ENCODE peak calls at places on chromosomes 3 and 15, in eight cellular contexts. J is HL-60, M is psoas muscle, V is left ventricle myocardium inferior, C is adrenal gland, I is colonic mucosa, G is right lobe of liver, B is A549. L is an unnamed sample.

GRCh38 chr15:51931638-51932037 is 39.9 kb downstream of the LEO1 start:
- DNase-seq in J (no peak), M (no peak), V (no peak), C (no peak), I (no peak), G (no peak), B (no peak), L (no peak)

GRCh38 chr15:85289677-85290365 is 90.6 kb upstream of the AKAP13 start:
- DNase-seq in J (peak), M (peak), V (peak), C (peak), I (peak), G (peak), B (peak), L (peak)

GRCh38 chr3:36804295-36805055 is 40.1 kb upstream of the DCLK3 start:
- DNase-seq in J (no peak), M (no peak), V (no peak), C (no peak), I (no peak), G (no peak), B (no peak), L (peak)

GRCh38 chr15:74568594-74568993 is 27.6 kb downstream of the ARID3B start:
- DNase-seq in J (no peak), M (no peak), V (no peak), C (no peak), I (no peak), G (no peak), B (no peak), L (no peak)

GRCh38 chr3:111603679-111604643 is 8.8 kb upstream of the ZBED2 start:
- DNase-seq in J (no peak), M (no peak), V (no peak), C (no peak), I (no peak), G (no peak), B (no peak), L (no peak)

GRCh38 chr3:156448300-156448699 is 106.6 kb downstream of the SSR3 start:
- DNase-seq in J (no peak), M (no peak), V (no peak), C (no peak), I (no peak), G (no peak), B (peak), L (no peak)

GRCh38 chr3:127489357-127489756 is 101.2 kb downstream of the TPRA1 start:
- DNase-seq in J (no peak), M (no peak), V (no peak), C (no peak), I (no peak), G (no peak), B (no peak), L (no peak)

GRCh38 chr3:177820683-177821316 is 623.5 kb upstream of the TBL1XR1 start:
- DNase-seq in J (no peak), M (no peak), V (no peak), C (no peak), I (no peak), G (no peak), B (no peak), L (no peak)

GRCh38 chr3:8509961-8510360 is 8.3 kb downstream of the LMCD1 start:
- DNase-seq in J (no peak), M (peak), V (no peak), C (peak), I (no peak), G (no peak), B (peak), L (no peak)

GRCh38 chr3:128624526-128625138 is 26.0 kb downstream of the RPN1 start:
- DNase-seq in J (no peak), M (no peak), V (no peak), C (no peak), I (no peak), G (no peak), B (no peak), L (no peak)

GRCh38 chr15:66815322-66815721 is 113.3 kb downstream of the SMAD6 start:
- DNase-seq in J (no peak), M (no peak), V (no peak), C (no peak), I (no peak), G (no peak), B (no peak), L (no peak)

GRCh38 chr15:23877502-23878412 is 190.7 kb upstream of the NDN start:
- DNase-seq in J (peak), M (peak), V (peak), C (peak), I (peak), G (peak), B (peak), L (peak)

GRCh38 chr3:143885803-143886427 is 37.6 kb upstream of the SLC9A9 start:
- DNase-seq in J (peak), M (no peak), V (no peak), C (peak), I (peak), G (no peak), B (peak), L (peak)

GRCh38 chr3:115784739-115785571 is 161.6 kb downstream of the GAP43 start:
- DNase-seq in J (no peak), M (no peak), V (no peak), C (no peak), I (no peak), G (no peak), B (no peak), L (no peak)

GRCh38 chr15:20106026-20106425 is 435.6 kb downstream of the GOLGA6L6 start:
- DNase-seq in J (no peak), M (peak), V (peak), C (peak), I (no peak), G (peak), B (no peak), L (no peak)

GRCh38 chr3:45259144-45259543 is 33.1 kb upstream of the TMEM158 start:
- DNase-seq in J (peak), M (no peak), V (no peak), C (no peak), I (no peak), G (no peak), B (no peak), L (no peak)

GRCh38 chr15:40092416-40093223 is 16.1 kb downstream of the BMF start:
- DNase-seq in J (no peak), M (peak), V (peak), C (peak), I (peak), G (peak), B (no peak), L (peak)

GRCh38 chr15:98883504-98883903 is 124.1 kb downstream of the PGPEP1L start:
- DNase-seq in J (no peak), M (no peak), V (no peak), C (no peak), I (no peak), G (no peak), B (no peak), L (no peak)

GRCh38 chr3:130661116-130661515 is 85.5 kb downstream of the PIK3R4 start:
- DNase-seq in J (no peak), M (no peak), V (no peak), C (no peak), I (no peak), G (no peak), B (no peak), L (no peak)

GRCh38 chr3:101964861-101965260 is 115.5 kb downstream of the NFKBIZ start:
- DNase-seq in J (no peak), M (no peak), V (no peak), C (no peak), I (no peak), G (no peak), B (no peak), L (no peak)

GRCh38 chr15:39641187-39641889 is 60.5 kb downstream of the THBS1 start:
- DNase-seq in J (no peak), M (no peak), V (no peak), C (no peak), I (peak), G (no peak), B (no peak), L (no peak)

GRCh38 chr3:71307884-71308697 is 275.4 kb downstream of the FOXP1 start:
- DNase-seq in J (no peak), M (no peak), V (no peak), C (no peak), I (no peak), G (no peak), B (no peak), L (no peak)

GRCh38 chr15:78266229-78266628 is 1.9 kb downstream of the DNAJA4 start:
- DNase-seq in J (no peak), M (no peak), V (no peak), C (no peak), I (no peak), G (no peak), B (no peak), L (no peak)

GRCh38 chr3:9248232-9249191 is 934 bp downstream of the SRGAP3 start:
- DNase-seq in J (no peak), M (no peak), V (no peak), C (peak), I (peak), G (no peak), B (no peak), L (peak)

GRCh38 chr3:36546196-36546595 is 165.9 kb downstream of the STAC start:
- DNase-seq in J (no peak), M (no peak), V (no peak), C (no peak), I (no peak), G (no peak), B (no peak), L (no peak)

GRCh38 chr15:22850055-22850454 is 11.6 kb downstream of the NIPA2 start:
- DNase-seq in J (no peak), M (no peak), V (no peak), C (no peak), I (no peak), G (no peak), B (no peak), L (no peak)

GRCh38 chr3:66989860-66990696 is 8.0 kb upstream of the KBTBD8 start:
- DNase-seq in J (no peak), M (no peak), V (no peak), C (no peak), I (no peak), G (no peak), B (peak), L (no peak)

GRCh38 chr3:96101013-96101412 is 713.4 kb upstream of the EPHA6 start:
- DNase-seq in J (no peak), M (no peak), V (no peak), C (no peak), I (no peak), G (no peak), B (no peak), L (no peak)

GRCh38 chr15:81789403-81789802 is 256.4 kb downstream of the MEX3B start:
- DNase-seq in J (no peak), M (no peak), V (no peak), C (no peak), I (no peak), G (no peak), B (no peak), L (no peak)

GRCh38 chr15:82091636-82092140 is 45.9 kb upstream of the MEX3B start:
- DNase-seq in J (no peak), M (no peak), V (no peak), C (no peak), I (no peak), G (no peak), B (no peak), L (no peak)

GRCh38 chr3:184239710-184240109 is 9.1 kb downstream of the ALG3 start:
- DNase-seq in J (no peak), M (no peak), V (no peak), C (no peak), I (no peak), G (no peak), B (no peak), L (no peak)

GRCh38 chr3:175659951-175660350 is 800.8 kb downstream of the NAALADL2 start:
- DNase-seq in J (no peak), M (no peak), V (no peak), C (no peak), I (no peak), G (no peak), B (no peak), L (no peak)

GRCh38 chr3:79011821-79012529 is 755.8 kb downstream of the ROBO1 start:
- DNase-seq in J (no peak), M (peak), V (no peak), C (no peak), I (no peak), G (no peak), B (no peak), L (no peak)

GRCh38 chr15:40106203-40107161 is 2.2 kb downstream of the BMF start:
- DNase-seq in J (peak), M (peak), V (peak), C (peak), I (peak), G (peak), B (peak), L (peak)

GRCh38 chr15:99631256-99631655 is 65.5 kb downstream of the MEF2A start:
- DNase-seq in J (peak), M (no peak), V (no peak), C (no peak), I (no peak), G (no peak), B (no peak), L (no peak)

GRCh38 chr3:71107926-71108325 is 475.6 kb downstream of the FOXP1 start:
- DNase-seq in J (no peak), M (no peak), V (no peak), C (no peak), I (no peak), G (no peak), B (no peak), L (no peak)

GRCh38 chr3:184816654-184817053 is 4.7 kb downstream of the VPS8 start:
- DNase-seq in J (no peak), M (no peak), V (no peak), C (no peak), I (no peak), G (no peak), B (no peak), L (no peak)

GRCh38 chr3:75303676-75304075 is 360.5 kb upstream of the FRG2C start:
- DNase-seq in J (no peak), M (no peak), V (no peak), C (no peak), I (no peak), G (no peak), B (no peak), L (no peak)

GRCh38 chr3:136562031-136562430 is 190.1 kb downstream of the STAG1 start:
- DNase-seq in J (no peak), M (no peak), V (no peak), C (no peak), I (no peak), G (no peak), B (no peak), L (no peak)

DNA sequence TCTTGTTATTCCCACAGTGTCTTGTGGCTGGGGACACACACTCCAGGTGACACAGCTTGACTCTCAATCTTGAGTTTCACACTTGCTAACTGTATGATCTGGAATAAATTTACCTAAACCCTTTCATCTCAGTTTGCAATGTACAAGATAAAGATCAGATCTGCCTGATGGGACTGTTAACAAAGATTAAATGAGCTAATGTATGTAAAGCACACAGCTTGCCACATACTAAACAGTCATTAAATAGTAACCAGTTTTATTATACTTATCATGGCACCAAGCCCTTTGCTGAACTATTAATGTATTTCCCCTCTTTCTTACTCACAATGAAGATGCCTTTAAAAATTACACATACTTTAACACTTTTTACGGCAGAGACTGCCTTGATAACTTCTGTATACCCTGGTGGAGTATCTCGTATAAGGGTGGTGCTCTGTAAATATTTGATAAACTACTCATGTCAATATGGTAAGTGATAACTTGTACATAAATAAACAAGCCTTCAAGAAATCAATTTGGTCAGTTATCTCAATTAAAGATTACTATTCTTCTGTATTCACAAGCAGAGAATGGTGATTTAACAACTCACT is 184.5 kb downstream of the STAG1 start:
- DNase-seq in J (no peak), M (no peak), V (no peak), C (no peak), I (no peak), G (no peak), B (no peak), L (no peak)
- TF ChIP-seq CTCF in J (no peak), M (no peak), V (no peak), C (no peak), I (no peak), G (no peak), B (no peak), L (no peak)

DNA sequence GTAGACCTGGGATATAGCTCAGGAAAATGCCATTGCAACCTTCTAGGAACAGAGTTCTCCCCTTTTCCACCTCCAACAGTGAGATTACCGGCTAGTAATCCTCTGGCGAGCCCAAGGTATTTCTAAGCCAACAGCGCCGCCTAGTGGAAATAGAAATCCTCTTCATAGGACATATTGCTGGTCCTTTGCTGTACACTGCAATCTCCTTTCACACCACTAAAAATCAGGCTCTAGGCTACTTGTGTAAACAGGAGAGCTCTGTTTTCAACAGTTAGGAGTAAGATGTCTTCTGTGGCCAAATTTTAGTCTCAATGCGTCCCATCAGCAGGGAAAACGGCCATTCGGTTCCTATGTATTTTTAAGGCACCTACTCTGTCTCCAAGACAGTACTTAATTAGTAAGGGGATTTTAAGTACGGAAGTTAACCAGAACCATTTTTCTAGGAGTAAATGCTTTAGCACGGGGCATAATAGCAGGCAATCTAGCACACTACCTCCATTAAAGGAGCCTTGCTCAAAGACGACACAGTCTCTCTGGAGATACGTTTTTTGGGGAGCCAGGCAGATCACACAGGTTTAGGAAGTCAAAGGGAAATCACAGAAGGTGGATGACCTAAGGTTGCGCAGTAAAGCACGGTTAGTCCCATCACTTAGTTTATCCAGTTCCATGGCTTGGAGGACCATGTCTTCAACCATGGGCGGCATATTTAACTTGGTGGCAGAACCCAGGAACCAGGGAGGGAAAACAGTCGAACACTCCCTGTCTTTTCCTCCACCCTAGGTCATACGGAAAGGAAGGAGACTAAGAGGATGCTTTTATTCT is 43.8 kb downstream of the NCEH1 start:
- DNase-seq in J (peak), M (peak), V (peak), C (peak), I (peak), G (peak), B (peak), L (peak)
- TF ChIP-seq CTCF in J (peak), M (peak), V (peak), C (peak), I (peak), G (peak), B (peak), L (peak)

GRCh38 chr3:37993811-37994638 is 3.4 kb downstream of the VILL start:
- DNase-seq in J (peak), M (peak), V (peak), C (peak), I (peak), G (peak), B (no peak), L (peak)
- TF ChIP-seq CTCF in J (no peak), M (no peak), V (no peak), C (no peak), I (no peak), G (no peak), B (no peak), L (no peak)

GRCh38 chr3:33064929-33065328 is 32.0 kb downstream of the GLB1 start:
- DNase-seq in J (peak), M (no peak), V (no peak), C (no peak), I (no peak), G (no peak), B (peak), L (no peak)
- TF ChIP-seq CTCF in J (no peak), M (no peak), V (peak), C (no peak), I (no peak), G (peak), B (peak), L (no peak)

DNA sequence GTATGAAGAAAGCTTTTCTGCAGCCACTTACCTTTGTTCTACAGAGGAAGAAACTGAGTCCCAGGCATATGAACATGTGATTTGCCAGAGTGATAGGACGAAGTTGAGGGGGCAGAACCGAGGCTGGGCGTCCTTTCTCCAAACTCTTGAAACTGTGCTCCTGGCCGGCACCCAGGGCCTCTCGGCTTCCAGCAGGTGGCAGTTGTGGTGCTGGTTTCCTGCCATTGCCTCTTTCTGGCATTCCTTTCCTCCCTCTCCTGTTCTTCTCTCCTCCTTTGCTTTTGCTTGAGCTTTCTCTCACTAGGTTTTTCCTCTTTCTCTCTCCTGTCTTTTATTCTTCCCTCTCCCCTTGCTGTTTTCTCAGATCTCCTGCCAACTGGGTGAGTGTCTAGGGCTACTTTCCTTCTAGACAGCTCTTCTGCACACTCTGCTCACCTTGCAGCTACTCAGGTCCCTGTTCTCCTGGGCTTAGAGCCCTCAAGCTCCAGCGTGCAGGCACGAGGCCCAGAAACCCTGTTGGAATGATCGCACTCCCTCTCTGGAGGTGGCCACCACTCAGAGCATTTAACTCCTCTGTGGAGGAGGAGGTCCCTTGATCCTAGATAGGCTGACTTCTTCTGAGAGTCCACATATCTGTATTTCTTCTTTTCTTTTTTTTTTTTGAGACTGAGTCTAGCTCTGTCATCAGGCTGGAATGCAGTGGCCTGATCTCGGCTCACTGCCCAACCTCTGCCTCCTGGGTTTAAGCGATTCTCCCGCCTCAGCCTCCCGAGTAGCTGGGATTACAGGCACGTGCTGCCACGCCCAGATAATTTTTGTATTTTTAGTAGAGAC is 26.2 kb downstream of the TRAK1 start:
- DNase-seq in J (no peak), M (peak), V (peak), C (peak), I (no peak), G (no peak), B (peak), L (no peak)
- TF ChIP-seq CTCF in J (no peak), M (peak), V (peak), C (peak), I (peak), G (peak), B (peak), L (peak)

DNA sequence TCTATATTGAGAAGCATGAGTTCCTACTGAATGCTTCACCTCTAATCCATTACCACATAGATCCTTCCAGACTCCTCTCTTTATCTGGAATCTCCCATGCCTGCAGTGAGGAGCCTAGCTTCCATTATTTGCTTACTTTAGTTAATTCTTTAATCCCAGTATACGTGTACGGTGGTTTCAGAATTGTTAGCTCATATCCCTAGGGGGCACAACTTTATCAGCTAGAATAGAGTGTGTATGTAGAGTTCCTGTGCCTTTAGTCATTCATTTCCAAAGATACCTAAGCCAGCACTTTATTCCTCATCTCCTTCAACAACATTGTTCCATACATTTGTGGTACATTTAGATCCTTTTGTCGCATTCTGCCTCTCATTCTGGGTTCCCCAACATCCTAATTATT is 226.0 kb downstream of the TJP1 start:
- DNase-seq in J (no peak), M (no peak), V (no peak), C (no peak), I (no peak), G (no peak), B (no peak), L (no peak)
- TF ChIP-seq CTCF in J (no peak), M (no peak), V (no peak), C (no peak), I (no peak), G (no peak), B (no peak), L (no peak)